ENCODE peak calls at places on chromosomes 11 and 22, in four cellular contexts. Z, L, T and P are unnamed samples.

GRCh38 chr22:45970709-45971388 is 6.1 kb downstream of the WNT7B start:
- DNase-seq in L (no peak), Z (peak), T (no peak), P (peak)

GRCh38 chr22:20995329-20996030 is 6.4 kb downstream of the THAP7 start:
- DNase-seq in T (no peak), L (no peak), Z (no peak), P (no peak)

GRCh38 chr22:19962246-19962908 is 20.8 kb upstream of the TXNRD2 start:
- DNase-seq in Z (peak), T (peak), L (no peak), P (peak)

GRCh38 chr11:128501008-128501407 is 86.3 kb downstream of the ETS1 start:
- DNase-seq in Z (no peak), T (no peak), L (no peak), P (no peak)

GRCh38 chr11:57974830-57975229 is 48.9 kb upstream of the OR9Q1 start:
- DNase-seq in Z (no peak), L (no peak), T (no peak), P (no peak)

GRCh38 chr11:72589802-72590761 is 84.1 kb downstream of the PDE2A start:
- DNase-seq in L (no peak), T (peak), Z (peak), P (peak)

GRCh38 chr11:13297917-13298356 is 20.3 kb downstream of the BMAL1 start:
- DNase-seq in Z (no peak), T (peak), L (no peak), P (no peak)

GRCh38 chr11:36231300-36231699 is 57.9 kb downstream of the COMMD9 start:
- DNase-seq in T (no peak), L (no peak), Z (no peak), P (no peak)

GRCh38 chr11:116691779-116692178 is 81.0 kb downstream of the BUD13 start:
- DNase-seq in T (peak), L (no peak), Z (peak), P (peak)

GRCh38 chr11:3627291-3627690 is 14.5 kb downstream of the ART5 start:
- DNase-seq in Z (no peak), L (no peak), T (no peak), P (no peak)

GRCh38 chr11:14259870-14260269 is 99.1 kb downstream of the RRAS2 start:
- DNase-seq in L (no peak), Z (no peak), T (no peak), P (no peak)

GRCh38 chr22:28917747-28918543 is 34.6 kb downstream of the ZNRF3 start:
- DNase-seq in L (no peak), Z (no peak), T (peak), P (no peak)

GRCh38 chr11:112694244-112694643 is 267.0 kb upstream of the NCAM1 start:
- DNase-seq in Z (no peak), T (no peak), L (no peak), P (no peak)

GRCh38 chr11:69711824-69712801 is 8.3 kb upstream of the FGF19 start:
- DNase-seq in T (no peak), L (no peak), Z (no peak), P (no peak)

GRCh38 chr22:16968218-16968595 is 39.8 kb downstream of the GAB4 start:
- DNase-seq in L (no peak), Z (no peak), T (no peak), P (no peak)

GRCh38 chr11:266676-267439 is 11.3 kb upstream of the NLRP6 start:
- DNase-seq in T (no peak), L (no peak), Z (peak), P (no peak)

GRCh38 chr11:95229199-95230053 is 1.6 kb downstream of the SESN3 start:
- DNase-seq in Z (no peak), T (no peak), L (no peak), P (no peak)

DNA sequence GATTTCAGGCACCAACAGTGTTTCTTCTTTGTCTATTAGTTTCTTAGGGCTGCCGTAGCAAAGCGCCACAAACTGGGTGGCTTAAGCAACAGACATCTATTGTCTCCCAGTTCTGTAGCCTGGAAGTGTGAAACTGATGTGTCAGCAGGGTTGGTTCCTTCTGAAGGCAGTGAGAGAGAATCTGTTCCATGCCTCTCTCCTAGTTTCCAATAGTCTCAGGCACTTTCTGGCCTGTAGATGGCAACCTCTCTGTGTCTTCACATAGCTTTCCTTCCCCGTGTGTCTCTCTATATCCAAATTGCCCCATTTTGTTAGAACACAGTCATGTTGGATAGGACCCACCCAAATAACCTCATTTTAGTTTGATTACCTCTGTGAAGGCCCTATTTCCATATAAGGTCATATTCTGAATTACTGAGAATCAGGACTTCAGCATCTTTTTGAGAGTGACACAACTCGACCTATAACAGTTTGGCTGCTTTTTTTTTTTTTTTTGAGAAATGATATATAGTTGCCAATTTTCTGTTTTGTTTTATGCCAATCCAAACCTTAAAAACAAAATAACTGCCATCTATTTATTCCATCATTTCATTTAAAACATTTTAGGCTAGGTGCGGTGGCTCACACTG is 108.2 kb downstream of the SLC36A4 start:
- DNase-seq in T (peak), L (no peak), Z (no peak), P (no peak)
- TF ChIP-seq BRCA1 in T (no peak), L (no peak), Z (no peak), P (no peak)

DNA sequence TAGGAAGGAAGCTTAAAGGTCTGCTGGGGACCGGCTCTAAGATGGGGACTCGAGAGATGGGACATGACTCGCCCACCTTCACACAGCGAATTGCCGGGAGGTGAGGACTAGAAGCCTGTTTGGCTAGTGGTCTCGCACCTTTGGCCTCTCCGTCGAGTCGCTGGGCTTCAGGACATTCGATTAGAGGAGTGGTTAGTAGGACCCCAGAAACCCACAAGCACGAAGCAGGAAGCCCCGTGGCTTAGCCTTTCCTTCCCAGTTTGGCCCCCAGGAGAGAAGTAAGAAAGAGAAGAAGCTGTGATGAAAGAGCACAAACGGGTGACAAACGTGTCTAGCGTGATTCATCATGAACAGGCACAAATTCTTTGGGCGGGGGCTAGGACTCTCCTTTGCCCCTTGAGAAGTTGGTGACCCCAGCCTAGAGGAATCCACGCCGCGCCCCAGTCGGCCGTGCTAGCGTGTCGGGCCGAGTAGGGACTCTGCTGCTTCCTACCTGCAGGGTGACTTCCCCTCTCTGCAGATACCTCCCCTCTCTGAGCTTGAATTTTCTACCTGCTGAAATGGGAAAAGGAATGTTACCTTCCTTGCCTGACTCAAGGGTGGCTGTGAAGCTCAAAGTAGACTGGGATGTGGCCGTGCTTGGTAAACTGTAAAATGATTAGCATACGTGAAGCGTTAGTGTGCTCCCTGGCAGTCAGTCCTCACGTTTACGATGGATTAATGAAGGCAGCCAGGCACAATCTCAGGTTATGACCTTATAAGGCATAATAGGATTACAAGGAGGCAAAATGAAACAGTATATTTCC is 1.1 kb upstream of the ADM start:
- DNase-seq in Z (no peak), T (peak), L (no peak), P (peak)
- TF ChIP-seq CHD2 in Z (no peak), T (no peak), L (no peak), P (no peak)

GRCh38 chr11:33722579-33723234 is 13.5 kb downstream of the CD59 start:
- DNase-seq in T (no peak), Z (peak), L (peak), P (no peak)
- TF ChIP-seq BRCA1 in T (no peak), Z (no peak), L (no peak), P (no peak)

DNA sequence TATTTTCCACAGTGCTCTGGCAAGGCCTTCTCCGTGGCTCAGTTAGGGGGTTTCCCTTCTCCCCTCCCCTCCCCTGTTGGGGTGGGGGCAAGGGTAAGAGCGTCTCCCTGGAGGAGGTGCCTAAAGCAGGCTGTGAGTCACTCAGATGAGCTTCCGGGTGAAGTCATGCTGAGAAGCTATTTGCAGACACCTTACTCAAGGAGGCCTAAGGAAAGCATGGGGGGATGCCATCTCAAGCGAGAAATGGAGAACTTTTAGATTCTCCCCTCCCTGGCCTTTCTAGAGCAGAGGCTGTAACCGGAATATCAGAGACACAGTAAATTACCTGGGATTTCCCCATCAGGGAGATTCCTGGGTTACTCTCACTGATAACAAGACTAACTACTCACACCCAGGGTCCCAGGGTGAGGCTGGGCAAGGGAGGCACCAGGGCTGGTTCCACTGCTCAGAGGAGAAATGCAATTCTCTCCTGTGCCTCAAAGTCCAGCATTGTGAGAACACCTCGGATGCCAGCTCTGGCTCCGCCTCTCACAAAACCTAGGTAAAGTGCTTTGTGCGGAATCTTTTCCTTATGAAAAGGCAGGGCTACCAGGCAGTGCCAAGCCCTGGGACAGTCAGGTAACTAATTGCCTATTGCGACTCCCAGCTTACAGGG is 123.6 kb downstream of the ABTB2 start:
- DNase-seq in Z (peak), T (no peak), L (peak), P (peak)
- TF ChIP-seq CHD2 in Z (no peak), T (no peak), L (no peak), P (no peak)

GRCh38 chr22:44449061-44449682 is 48.9 kb downstream of the RTL6 start:
- DNase-seq in Z (peak), T (no peak), L (no peak), P (no peak)

GRCh38 chr22:44448271-44448780 is 49.7 kb downstream of the RTL6 start:
- DNase-seq in L (no peak), T (no peak), Z (no peak), P (no peak)

GRCh38 chr22:44450503-44450902 is 47.5 kb downstream of the RTL6 start:
- DNase-seq in L (no peak), T (no peak), Z (no peak), P (no peak)

GRCh38 chr22:44451016-44451415 is 47.0 kb downstream of the RTL6 start:
- DNase-seq in Z (no peak), T (no peak), L (no peak), P (no peak)

GRCh38 chr22:44449683-44450425 is 48.2 kb downstream of the RTL6 start:
- DNase-seq in Z (no peak), L (no peak), T (no peak), P (no peak)
- TF ChIP-seq BRCA1 in Z (no peak), L (no peak), T (no peak), P (no peak)

DNA sequence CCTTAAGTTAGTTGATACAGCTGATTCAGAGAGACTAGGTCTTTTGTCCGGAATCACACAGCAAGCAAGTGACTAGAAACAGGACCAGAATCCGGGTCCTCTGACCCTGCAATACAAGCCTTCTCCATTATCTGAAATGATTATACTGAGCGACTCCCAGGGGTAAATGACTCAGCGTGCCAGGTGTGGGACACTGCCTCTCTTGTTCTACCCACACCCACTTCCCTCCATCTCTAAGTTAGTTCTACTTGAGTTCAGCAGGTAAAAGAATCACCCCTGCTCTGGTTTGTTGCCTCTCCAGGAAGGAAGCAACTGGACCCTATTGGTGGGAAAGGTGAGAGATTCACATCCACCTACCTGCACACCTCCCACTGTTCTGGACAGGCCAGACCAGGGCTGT is 156.9 kb downstream of the DBX1 start:
- DNase-seq in L (no peak), Z (no peak), T (no peak), P (no peak)
- TF ChIP-seq CHD2 in L (no peak), Z (no peak), T (no peak), P (no peak)

DNA sequence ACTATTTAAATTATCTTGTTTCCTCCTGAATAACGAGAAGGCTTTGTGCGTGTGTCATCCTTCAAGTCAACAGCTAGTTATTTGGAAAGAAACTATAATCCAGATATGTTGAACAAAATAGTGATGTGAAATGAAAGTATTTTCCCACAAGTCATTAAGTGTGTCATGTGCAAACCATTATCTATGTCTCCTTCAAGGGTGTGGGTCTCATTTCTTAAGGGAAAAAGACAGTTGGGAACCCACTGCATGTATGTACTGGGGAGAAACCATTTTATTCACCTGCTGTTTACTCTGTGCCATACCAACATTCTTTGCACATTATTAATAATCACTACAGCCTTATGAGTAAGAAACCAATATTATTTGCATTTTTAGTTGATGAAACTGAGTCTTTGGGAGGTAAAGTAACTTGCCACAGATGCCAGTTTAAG is 145.3 kb upstream of the CTSC start:
- DNase-seq in L (no peak), Z (no peak), T (no peak), P (no peak)
- TF ChIP-seq BRCA1 in L (no peak), Z (no peak), T (no peak), P (no peak)

DNA sequence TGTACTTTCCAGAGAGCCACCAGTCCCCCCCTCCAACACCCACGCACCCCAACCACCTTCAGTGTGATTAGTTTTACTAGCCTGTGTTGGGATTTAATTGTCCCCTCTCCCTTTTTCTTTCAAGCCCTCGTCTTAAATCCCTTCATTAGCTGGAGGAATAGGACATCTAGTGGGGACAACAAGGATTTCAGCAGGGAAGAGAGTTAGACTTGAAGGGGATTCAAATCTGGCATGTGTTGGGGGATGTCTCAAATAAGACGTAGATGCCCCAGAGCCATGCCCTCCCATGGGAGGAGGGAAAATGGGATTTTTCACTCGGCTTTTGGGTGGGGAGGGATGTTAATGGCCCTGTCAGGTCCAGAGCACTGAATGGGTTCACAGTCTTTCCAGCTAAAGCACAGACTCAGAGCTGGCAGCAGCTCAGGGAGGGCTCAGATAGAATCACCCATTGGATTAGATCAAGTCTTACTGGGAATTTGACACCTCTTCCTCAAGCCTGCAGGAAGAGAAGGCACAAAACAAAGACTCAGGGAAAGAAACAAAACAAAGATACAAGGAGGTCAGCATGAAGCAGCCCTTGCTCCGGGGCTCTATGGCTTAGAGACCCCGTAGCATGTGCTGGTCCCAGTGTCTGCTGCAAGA is 10.7 kb downstream of the INS start:
- DNase-seq in Z (no peak), L (no peak), T (peak), P (no peak)
- TF ChIP-seq CHD2 in Z (no peak), L (no peak), T (no peak), P (no peak)